ENCODE peak calls at places on chromosomes 5 and 9, in ten cellular contexts. V is endothelial cell of umbilical vein, Q is body of pancreas, K is heart left ventricle, P is IMR-90, I is GM12878, O is tibial nerve, M is K562, U is adrenal gland, E is Peyer's patch. A is an unnamed sample. For H3K27me3, the result is how much of the 10 kb centered on the place peaks cover.

GRCh38 chr9:108743901-108744371 is 111.8 kb downstream of the ACTL7B start:
- DNase-seq in V (no peak), Q (no peak), K (no peak), P (no peak), I (no peak), O (no peak), M (no peak), U (no peak), E (no peak), A (no peak)

GRCh38 chr9:126702501-126703329 is 89.0 kb downstream of the LMX1B start:
- DNase-seq in V (no peak), Q (no peak), K (no peak), P (no peak), I (no peak), O (no peak), M (peak), U (peak), E (peak), A (no peak)

GRCh38 chr9:89254773-89255125 is 56.2 kb upstream of the CKS2 start:
- DNase-seq in V (no peak), Q (no peak), K (no peak), P (no peak), I (no peak), O (no peak), M (no peak), U (no peak), E (no peak), A (no peak)

GRCh38 chr5:88778736-88779135 is 104.2 kb downstream of the MEF2C start:
- DNase-seq in V (no peak), Q (peak), K (peak), P (no peak), I (no peak), O (no peak), M (no peak), U (no peak), E (no peak), A (no peak)

GRCh38 chr9:68708513-68708912 is 3.5 kb downstream of the PIP5K1B start:
- DNase-seq in V (no peak), Q (no peak), K (no peak), P (no peak), I (no peak), O (no peak), M (no peak), U (no peak), E (no peak), A (no peak)

GRCh38 chr5:85591311-85591710 is 1026.4 kb upstream of the COX7C start:
- DNase-seq in V (no peak), Q (no peak), K (no peak), P (no peak), I (no peak), O (no peak), M (no peak), U (no peak), E (no peak), A (no peak)

GRCh38 chr9:124217839-124218437 is 39.8 kb upstream of the NEK6 start:
- DNase-seq in V (no peak), Q (no peak), K (no peak), P (no peak), I (no peak), O (no peak), M (no peak), U (no peak), E (peak), A (no peak)

GRCh38 chr9:34664281-34665108 is 2.0 kb upstream of the CCL27 start:
- DNase-seq in V (peak), Q (peak), K (peak), P (peak), I (no peak), O (peak), M (peak), U (peak), E (peak), A (no peak)

GRCh38 chr9:121999556-121999955 is 93.6 kb downstream of the TTLL11 start:
- DNase-seq in V (no peak), Q (no peak), K (no peak), P (no peak), I (no peak), O (no peak), M (no peak), U (no peak), E (no peak), A (no peak)

GRCh38 chr9:631596-631995 is 209.9 kb upstream of the DMRT1 start:
- DNase-seq in V (no peak), Q (no peak), K (no peak), P (peak), I (no peak), O (no peak), M (peak), U (no peak), E (no peak), A (no peak)

GRCh38 chr9:132982508-132982907 is 4.0 kb downstream of the GFI1B start:
- DNase-seq in V (no peak), Q (no peak), K (no peak), P (no peak), I (no peak), O (no peak), M (peak), U (no peak), E (no peak), A (no peak)

GRCh38 chr5:132044207-132044606 is 16.2 kb upstream of the IL3 start:
- DNase-seq in V (no peak), Q (peak), K (no peak), P (no peak), I (no peak), O (no peak), M (no peak), U (no peak), E (peak), A (no peak)

GRCh38 chr5:104189031-104189430 is 626.4 kb upstream of the NUDT12 start:
- DNase-seq in V (peak), Q (no peak), K (no peak), P (peak), I (no peak), O (no peak), M (no peak), U (no peak), E (no peak), A (no peak)

GRCh38 chr9:76586555-76587314 is 127.8 kb downstream of the GCNT1 start:
- DNase-seq in V (no peak), Q (peak), K (no peak), P (no peak), I (no peak), O (no peak), M (no peak), U (no peak), E (no peak), A (no peak)

GRCh38 chr5:61999371-61999770 is 306.6 kb upstream of the KIF2A start:
- DNase-seq in V (no peak), Q (no peak), K (no peak), P (no peak), I (no peak), O (no peak), M (no peak), U (no peak), E (no peak), A (no peak)

GRCh38 chr5:38250752-38251448 is 7.5 kb upstream of the EGFLAM start:
- DNase-seq in V (no peak), Q (no peak), K (no peak), P (no peak), I (no peak), O (no peak), M (no peak), U (no peak), E (no peak), A (no peak)

GRCh38 chr9:135998013-135998380 is 36.8 kb upstream of the UBAC1 start:
- DNase-seq in V (no peak), Q (no peak), K (no peak), P (no peak), I (no peak), O (no peak), M (no peak), U (no peak), E (no peak), A (no peak)

GRCh38 chr5:166834246-166834645 is 1457.2 kb upstream of the WWC1 start:
- DNase-seq in V (no peak), Q (no peak), K (no peak), P (no peak), I (no peak), O (no peak), M (no peak), U (no peak), E (no peak), A (no peak)

GRCh38 chr5:171426266-171426665 is 6.8 kb downstream of the FGF18 start:
- DNase-seq in V (no peak), Q (no peak), K (no peak), P (no peak), I (no peak), O (no peak), M (no peak), U (no peak), E (peak), A (no peak)

GRCh38 chr9:70613024-70613768 is 198.7 kb upstream of the KLF9 start:
- DNase-seq in V (no peak), Q (no peak), K (no peak), P (no peak), I (no peak), O (no peak), M (no peak), U (no peak), E (no peak), A (no peak)

GRCh38 chr9:123475407-123475806 is 119.4 kb downstream of the CRB2 start:
- DNase-seq in V (no peak), Q (no peak), K (no peak), P (no peak), I (no peak), O (no peak), M (no peak), U (no peak), E (no peak), A (no peak)

GRCh38 chr5:29588276-29588675 is 1605.2 kb upstream of the CDH6 start:
- DNase-seq in V (no peak), Q (no peak), K (no peak), P (no peak), I (no peak), O (no peak), M (no peak), U (no peak), E (no peak), A (no peak)

GRCh38 chr9:121494192-121494591 is 5.5 kb downstream of the GGTA1 start:
- DNase-seq in V (no peak), Q (peak), K (no peak), P (no peak), I (no peak), O (no peak), M (no peak), U (no peak), E (no peak), A (no peak)

GRCh38 chr5:175652741-175653663 is 4.9 kb upstream of the HRH2 start:
- DNase-seq in V (no peak), Q (no peak), K (no peak), P (no peak), I (no peak), O (no peak), M (no peak), U (no peak), E (peak), A (no peak)

GRCh38 chr9:105884416-105884815 is 190.1 kb downstream of the TMEM38B start:
- DNase-seq in V (no peak), Q (no peak), K (no peak), P (no peak), I (no peak), O (no peak), M (no peak), U (no peak), E (no peak), A (no peak)

GRCh38 chr5:55159763-55160492 is at the start of gene GPX8:
- DNase-seq in V (peak), Q (peak), K (no peak), P (peak), I (no peak), O (peak), M (peak), U (peak), E (no peak), A (no peak)

GRCh38 chr5:35851282-35851681 is 5.4 kb upstream of the IL7R start:
- DNase-seq in V (peak), Q (no peak), K (no peak), P (peak), I (no peak), O (no peak), M (no peak), U (no peak), E (no peak), A (no peak)

GRCh38 chr5:179183481-179183880 is 123.3 kb downstream of the ZNF354C start:
- DNase-seq in V (no peak), Q (no peak), K (no peak), P (no peak), I (no peak), O (no peak), M (no peak), U (no peak), E (no peak), A (no peak)

GRCh38 chr5:136060963-136061362 is 32.2 kb downstream of the TGFBI start:
- DNase-seq in V (no peak), Q (no peak), K (no peak), P (no peak), I (no peak), O (no peak), M (no peak), U (no peak), E (no peak), A (no peak)

GRCh38 chr5:173730610-173731302 is 114.3 kb upstream of the BOD1 start:
- DNase-seq in V (no peak), Q (no peak), K (no peak), P (no peak), I (no peak), O (no peak), M (no peak), U (no peak), E (no peak), A (no peak)

GRCh38 chr9:114359801-114360200 is 28.0 kb downstream of the AKNA start:
- DNase-seq in V (no peak), Q (no peak), K (no peak), P (no peak), I (no peak), O (no peak), M (no peak), U (no peak), E (no peak), A (no peak)

GRCh38 chr5:6462671-6463070 is 14.0 kb downstream of the UBE2QL1 start:
- DNase-seq in V (no peak), Q (no peak), K (no peak), P (no peak), I (no peak), O (no peak), M (no peak), U (no peak), E (no peak), A (no peak)

GRCh38 chr5:100576217-100576751 is 41.1 kb downstream of the FAM174A start:
- DNase-seq in V (peak), Q (no peak), K (no peak), P (peak), I (no peak), O (no peak), M (no peak), U (no peak), E (no peak), A (no peak)

GRCh38 chr5:56481147-56481997 is 248.2 kb upstream of the ANKRD55 start:
- DNase-seq in V (peak), Q (peak), K (peak), P (peak), I (peak), O (peak), M (no peak), U (peak), E (peak), A (no peak)

GRCh38 chr5:159503236-159503635 is 172.9 kb upstream of the IL12B start:
- DNase-seq in V (no peak), Q (no peak), K (no peak), P (no peak), I (no peak), O (no peak), M (no peak), U (no peak), E (no peak), A (no peak)

GRCh38 chr9:132094314-132094791 is 14.7 kb upstream of the MED27 start:
- DNase-seq in V (no peak), Q (no peak), K (no peak), P (peak), I (no peak), O (no peak), M (no peak), U (no peak), E (no peak), A (no peak)

GRCh38 chr9:16986441-16987387 is 116.2 kb upstream of the BNC2 start:
- DNase-seq in V (no peak), Q (no peak), K (no peak), P (peak), I (no peak), O (no peak), M (no peak), U (no peak), E (no peak), A (no peak)

DNA sequence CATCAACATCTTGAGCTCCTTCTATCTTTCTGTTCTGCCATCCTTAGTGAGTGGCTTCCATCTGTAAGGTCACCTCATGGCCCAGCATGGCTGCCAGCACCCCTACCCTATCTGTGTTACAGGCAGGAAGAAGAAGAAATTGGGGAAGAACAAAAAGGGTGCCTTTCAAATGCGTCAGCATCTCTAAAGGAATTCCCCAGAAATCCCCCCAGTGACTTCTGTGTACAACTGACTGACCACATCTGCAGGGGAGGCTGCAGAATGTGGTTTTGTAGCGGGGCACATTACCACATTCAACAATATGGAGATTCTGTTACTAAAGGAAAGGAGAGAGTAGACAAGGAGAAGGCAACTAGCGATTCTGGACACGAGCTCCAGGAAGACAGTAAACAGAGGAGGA is 40.1 kb downstream of the ALG2 start:
- DNase-seq in V (no peak), Q (no peak), K (no peak), P (peak), I (peak), O (no peak), M (no peak), U (no peak), E (no peak), A (no peak)
- TF ChIP-seq POLR2A in V (no peak), Q (no peak), K (no peak), P (no peak), I (peak), O (no peak), M (no peak), U (no peak), E (no peak), A (no peak)

GRCh38 chr9:128396970-128397613 is 23.6 kb upstream of the CERCAM start:
- DNase-seq in V (peak), Q (no peak), K (no peak), P (no peak), I (no peak), O (no peak), M (no peak), U (no peak), E (no peak), A (no peak)
- H3K27me3 ChIP-seq in V (under half), Q (under half), K (under half), P (under half), I (under half), O (under half), M (under half), U (under half), E (under half), A (under half)

DNA sequence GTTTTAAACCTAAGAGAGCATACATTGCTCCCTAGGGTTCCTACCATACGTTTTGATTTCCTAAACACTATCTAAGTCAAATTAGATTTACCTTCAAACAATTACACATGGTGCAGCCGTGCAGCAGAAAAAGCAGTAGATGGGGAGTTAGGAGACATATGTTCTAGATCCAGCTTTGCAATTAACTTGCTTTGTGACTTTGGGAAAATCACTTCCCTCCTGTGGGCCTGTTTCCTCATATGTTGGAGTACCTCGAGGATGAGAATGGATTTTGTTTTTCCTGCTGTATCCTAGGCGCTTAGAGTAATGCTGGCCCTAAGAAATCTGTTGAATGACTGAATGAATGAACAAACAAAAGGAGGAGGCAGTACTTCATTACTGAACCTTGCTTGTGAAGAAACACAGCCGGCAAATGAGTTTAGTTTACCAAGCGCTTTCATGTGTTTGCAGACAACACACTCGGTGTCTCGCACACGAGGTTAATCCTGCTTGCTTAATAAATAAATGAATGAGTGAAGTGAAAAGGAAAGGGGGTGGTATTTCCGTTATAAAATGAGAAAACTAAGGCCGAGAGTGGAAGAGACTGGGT is 578 bp downstream of the MRPL50 start:
- DNase-seq in V (no peak), Q (peak), K (no peak), P (no peak), I (no peak), O (no peak), M (no peak), U (no peak), E (no peak), A (no peak)
- TF ChIP-seq POLR2A in V (no peak), Q (no peak), K (no peak), P (no peak), I (no peak), O (no peak), M (no peak), U (no peak), E (no peak), A (no peak)

DNA sequence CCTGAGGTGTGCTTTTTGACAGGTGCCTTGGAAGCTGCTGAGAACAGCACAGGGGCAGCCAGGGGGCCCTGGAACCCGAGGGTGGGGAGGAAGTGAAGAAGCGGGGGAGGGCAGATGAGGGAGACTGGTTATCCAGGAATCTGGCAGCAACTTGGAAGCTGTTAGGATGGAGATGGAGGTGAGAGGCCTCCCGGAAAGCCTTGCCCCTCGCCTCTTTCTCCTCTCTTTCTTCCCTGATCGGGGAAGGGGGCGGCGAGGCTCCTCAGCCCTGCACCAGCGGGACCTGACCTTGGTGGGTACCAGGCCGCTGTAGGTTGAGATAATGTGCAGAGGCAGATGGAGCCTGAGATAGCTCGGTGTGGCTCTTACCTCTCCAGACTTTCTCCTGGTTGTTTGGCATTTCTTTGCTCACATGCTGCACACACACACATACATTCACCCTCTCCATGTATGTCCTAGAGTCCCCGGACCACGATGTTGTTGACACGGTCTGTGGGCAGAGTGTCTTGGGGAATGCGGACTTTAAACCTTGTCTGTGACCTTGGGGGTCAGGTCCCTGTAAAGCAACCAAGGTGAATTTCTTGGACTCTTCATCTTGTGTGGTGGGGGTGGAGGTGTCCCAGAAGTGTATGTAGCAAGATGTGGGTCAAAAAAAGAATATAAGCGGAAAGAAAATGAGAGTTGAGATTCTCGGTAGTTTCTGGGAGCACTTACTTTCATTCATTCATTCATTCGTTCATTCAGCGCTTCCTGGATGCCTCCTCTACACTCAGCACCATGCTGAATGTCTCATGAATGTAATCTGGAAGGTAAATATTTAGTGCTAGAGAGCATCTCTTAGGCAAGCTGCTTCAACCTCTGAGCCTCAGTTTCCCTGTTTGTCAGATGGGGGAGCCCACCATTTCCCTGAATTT is 1.6 kb downstream of the WWC1 start:
- DNase-seq in V (no peak), Q (no peak), K (no peak), P (no peak), I (no peak), O (no peak), M (no peak), U (no peak), E (no peak), A (no peak)
- H3K27me3 ChIP-seq in V (under half), Q (under half), K (under half), P (under half), I (under half), O (under half), M (under half), U (under half), E (under half), A (under half)

GRCh38 chr5:138752951-138753793 is at the start of gene CTNNA1:
- DNase-seq in V (peak), Q (peak), K (peak), P (peak), I (no peak), O (peak), M (peak), U (peak), E (peak), A (no peak)
- TF ChIP-seq POLR2A in V (peak), Q (peak), K (peak), P (peak), I (peak), O (peak), M (peak), U (peak), E (peak), A (peak)

A was measured in esophagus squamous epithelium.